ENCODE peak calls at places on chromosome 16, in six cellular contexts. W is spleen, A is omental fat pad, O is HCT116, D is epithelial cell of esophagus, B is fibroblast of lung. G is an unnamed sample.
A peak's percentile ranks its signal among the peaks of the same experiment; 100 is the strongest.

GRCh38 chr16:16003719-16004313 is 54.4 kb downstream of the ABCC1 start:
- DNase-seq in O (no peak), B (no peak), W (no peak), D (no peak), A (no peak), G (no peak)

GRCh38 chr16:20923876-20924275 is 23.3 kb downstream of the LYRM1 start:
- DNase-seq in B (no peak), W (no peak), O (no peak), A (no peak), D (no peak), G (no peak)

GRCh38 chr16:27324851-27325301 is 11.1 kb downstream of the IL4R start:
- DNase-seq in W (peak; percentile 58), A (peak; percentile 1), B (no peak), D (no peak), O (no peak), G (no peak)

GRCh38 chr16:11796227-11797165 is 562 bp downstream of the ZC3H7A start:
- DNase-seq in O (no peak), A (peak; percentile 33), B (peak; percentile 60), W (peak; percentile 93), D (no peak), G (peak; percentile 41)

GRCh38 chr16:3274947-3275346 is 8.3 kb upstream of the ZNF263 start:
- DNase-seq in B (no peak), D (no peak), A (no peak), W (no peak), O (no peak), G (no peak)

GRCh38 chr16:27779719-27780161 is 229.8 kb downstream of the KATNIP start:
- DNase-seq in D (peak; percentile 46), A (no peak), O (no peak), W (peak; percentile 58), B (peak; percentile 58), G (peak; percentile 61)

GRCh38 chr16:2741168-2741567 is 11.3 kb upstream of the SRRM2 start:
- DNase-seq in A (no peak), W (no peak), O (no peak), D (no peak), B (no peak), G (no peak)

GRCh38 chr16:66298006-66298405 is 68.5 kb upstream of the CDH5 start:
- DNase-seq in D (no peak), W (no peak), A (no peak), O (no peak), B (no peak), G (no peak)

GRCh38 chr16:4693956-4694663 is 748 bp downstream of the NUDT16L1 start:
- DNase-seq in O (no peak), W (peak; percentile 90), A (no peak), B (peak; percentile 67), D (peak; percentile 38), G (no peak)

GRCh38 chr16:68732741-68733399 is 4.2 kb upstream of the CDH1 start:
- DNase-seq in A (no peak), D (no peak), W (no peak), O (no peak), B (no peak), G (no peak)

GRCh38 chr16:84738255-84739038 is 38.6 kb downstream of the USP10 start:
- DNase-seq in B (peak; percentile 79), A (peak; percentile 85), D (peak; percentile 86), O (peak; percentile 85), W (peak; percentile 85), G (peak; percentile 74)

GRCh38 chr16:11896776-11897175 is 19.0 kb downstream of the GSPT1 start:
- DNase-seq in O (no peak), W (no peak), A (no peak), B (peak; percentile 64), D (peak; percentile 80), G (no peak)

GRCh38 chr16:81410643-81411235 is 33.9 kb upstream of the CMIP start:
- DNase-seq in B (no peak), D (no peak), A (no peak), W (no peak), O (no peak), G (no peak)

GRCh38 chr16:67190448-67191399 is 788 bp upstream of the EXOC3L1 start:
- DNase-seq in O (no peak), B (peak; percentile 63), A (no peak), D (no peak), W (no peak), G (no peak)

GRCh38 chr16:46857261-46857962 is 26.4 kb upstream of the C16orf87 start:
- DNase-seq in D (peak; percentile 57), O (peak; percentile 26), A (no peak), B (peak; percentile 77), W (peak; percentile 41), G (peak; percentile 7)

GRCh38 chr16:89409161-89409711 is 81.1 kb downstream of the ANKRD11 start:
- DNase-seq in O (no peak), A (no peak), D (peak; percentile 83), B (no peak), W (peak; percentile 80), G (no peak)

GRCh38 chr16:55701442-55702319 is 45.9 kb downstream of the SLC6A2 start:
- DNase-seq in A (no peak), D (peak; percentile 67), W (peak; percentile 83), B (peak; percentile 34), O (peak; percentile 46), G (peak; percentile 20)

GRCh38 chr16:73717266-73718057 is 579.2 kb upstream of the PSMD7 start:
- DNase-seq in D (no peak), W (no peak), B (no peak), A (no peak), O (no peak), G (no peak)

GRCh38 chr16:75305364-75306101 is 54.1 kb upstream of the BCAR1 start:
- DNase-seq in O (peak; percentile 100), W (no peak), B (peak; percentile 100), D (peak; percentile 100), A (peak; percentile 83), G (no peak)

GRCh38 chr16:88616320-88616719 is 22.1 kb upstream of the IL17C start:
- DNase-seq in A (no peak), B (no peak), O (no peak), W (no peak), D (peak; percentile 75), G (no peak)

GRCh38 chr16:23333034-23333579 is 31.0 kb downstream of the SCNN1B start:
- DNase-seq in D (no peak), W (no peak), O (no peak), A (no peak), B (no peak), G (no peak)

GRCh38 chr16:63684702-63685101 is 1437.2 kb downstream of the CDH11 start:
- DNase-seq in W (no peak), D (no peak), B (no peak), A (no peak), O (no peak), G (no peak)

GRCh38 chr16:89317101-89317671 is 99.7 kb downstream of the ZNF778 start:
- DNase-seq in W (peak; percentile 68), D (no peak), O (no peak), A (no peak), B (no peak), G (no peak)

GRCh38 chr16:3173892-3174617 is 13.9 kb upstream of the OR1F1 start:
- DNase-seq in W (peak; percentile 41), D (peak; percentile 67), B (no peak), O (no peak), A (no peak), G (peak; percentile 67)

GRCh38 chr16:71474864-71475263 is 12.8 kb upstream of the ZNF23 start:
- DNase-seq in A (no peak), B (peak; percentile 78), W (no peak), D (peak; percentile 92), O (peak; percentile 90), G (no peak)

GRCh38 chr16:18049454-18050133 is 286.9 kb downstream of the NPIPA8 start:
- DNase-seq in O (no peak), D (no peak), B (no peak), W (no peak), A (no peak), G (no peak)

GRCh38 chr16:27238016-27238587 is 30.5 kb downstream of the NSMCE1 start:
- DNase-seq in A (peak; percentile 24), D (no peak), W (peak; percentile 90), B (no peak), O (no peak), G (no peak)

GRCh38 chr16:49890876-49891275 is 35.0 kb upstream of the ZNF423 start:
- DNase-seq in D (no peak), W (no peak), O (no peak), B (no peak), A (no peak), G (no peak)
- TF ChIP-seq CTCF in D (no peak), W (no peak), O (peak; percentile 41), B (no peak), A (no peak), G (peak; percentile 40)

DNA sequence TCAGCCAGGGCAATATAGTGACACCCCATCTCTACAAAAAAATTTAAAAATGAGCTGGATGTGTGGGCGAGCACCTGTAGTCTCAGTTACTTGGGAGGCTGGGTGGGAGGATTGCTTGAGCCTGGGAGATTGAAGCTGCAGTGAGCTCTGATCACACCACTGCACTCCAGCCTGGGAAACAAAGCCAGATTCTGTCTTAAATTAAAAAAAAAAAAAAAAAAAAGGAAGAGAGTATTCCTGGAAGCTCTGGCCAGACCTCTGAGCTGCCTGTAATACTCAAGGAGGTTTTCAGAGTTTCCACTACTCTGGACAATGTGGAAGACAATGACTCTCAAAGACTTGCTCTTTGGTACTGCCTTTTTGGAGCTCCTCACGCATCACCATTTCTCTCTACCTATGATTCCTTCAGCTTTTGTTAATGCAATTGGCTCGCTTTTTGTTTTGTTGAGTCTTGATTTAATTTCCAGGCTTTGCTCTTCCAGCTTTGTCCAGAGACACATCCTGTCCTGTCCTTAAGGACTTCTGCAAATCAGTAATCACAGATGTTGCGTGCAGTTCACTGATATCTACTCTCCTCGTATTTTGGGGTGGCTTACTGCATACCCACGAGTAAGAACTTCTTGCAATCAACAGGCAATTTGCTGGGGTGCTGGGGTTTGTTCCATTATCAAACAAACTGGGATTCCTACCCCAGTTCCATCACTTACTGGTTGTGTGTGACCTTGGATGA is 10.8 kb downstream of the CHD9 start:
- DNase-seq in B (no peak), W (no peak), O (no peak), A (no peak), D (no peak), G (no peak)
- TF ChIP-seq CTCF in B (no peak), W (no peak), O (no peak), A (no peak), D (no peak), G (no peak)

DNA sequence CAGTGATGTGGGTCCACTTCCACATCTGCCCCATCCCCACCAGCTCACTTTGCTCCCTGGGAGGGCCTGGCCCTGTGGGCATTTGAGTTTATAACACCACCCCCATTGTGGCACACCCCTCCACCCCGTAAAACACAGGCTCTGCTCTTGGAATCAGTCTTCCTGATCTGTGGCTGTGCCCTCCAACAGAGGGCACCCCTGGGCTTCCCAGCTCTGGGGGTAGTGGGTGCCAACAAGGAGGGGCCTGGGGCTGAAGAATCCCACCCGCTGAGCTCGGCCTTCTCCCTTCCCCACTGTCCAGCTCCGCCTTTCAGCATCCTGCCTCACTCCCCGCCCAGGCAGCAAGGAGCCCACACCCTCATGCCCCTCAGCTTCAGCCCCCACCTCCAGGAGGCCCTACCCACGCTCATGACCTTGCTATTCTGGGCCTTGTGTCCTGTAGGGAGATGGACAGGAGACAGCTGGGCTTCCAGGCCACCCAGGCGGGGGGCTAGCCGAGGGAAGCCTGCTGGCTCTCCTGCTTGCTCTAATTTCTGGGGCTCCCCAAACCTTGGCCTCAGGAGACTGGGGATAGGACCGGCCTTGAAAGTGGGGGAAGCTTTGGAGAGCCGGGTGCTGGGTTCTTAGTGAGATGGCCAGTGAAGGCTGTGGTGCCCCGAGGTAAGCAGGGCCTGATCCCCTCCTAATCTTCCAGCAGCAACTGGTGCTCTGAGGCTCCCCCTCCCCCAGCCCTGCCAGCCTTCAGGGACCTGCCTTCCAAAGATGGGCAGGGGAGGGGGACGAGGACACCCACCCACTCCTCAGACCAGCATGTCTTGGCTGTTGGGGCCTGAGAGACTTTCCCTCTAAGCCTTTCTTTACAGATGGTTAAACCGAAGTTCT is 2.9 kb upstream of the ATP2A1 start:
- DNase-seq in O (no peak), B (peak; percentile 6), A (no peak), W (peak; percentile 65), D (no peak), G (no peak)
- TF ChIP-seq CTCF in O (peak; percentile 1), B (peak; percentile 10), A (no peak), W (no peak), D (peak; percentile 6), G (no peak)

GRCh38 chr16:70151391-70151790 is 22.2 kb upstream of the CLEC18C start:
- DNase-seq in W (peak; percentile 43), B (no peak), D (peak; percentile 4), O (no peak), A (no peak), G (no peak)
- TF ChIP-seq CTCF in W (no peak), B (no peak), D (no peak), O (no peak), A (no peak), G (no peak)